ENCODE peak calls at places on chromosome 12, in four cellular contexts. M is A549, N is RWPE1, D is T-helper 9 cell. O is an unnamed sample.
A peak's percentile ranks its signal among the peaks of the same experiment; 100 is the strongest.

GRCh38 chr12:2212971-2213869 is 160.4 kb downstream of the CACNA1C start:
- DNase-seq in M (no peak), N (no peak), D (no peak), O (no peak)

GRCh38 chr12:88575361-88575959 is 4.8 kb downstream of the KITLG start:
- DNase-seq in M (no peak), N (no peak), D (no peak), O (no peak)

GRCh38 chr12:25590021-25590721 is 37.1 kb upstream of the LMNTD1 start:
- DNase-seq in M (no peak), N (no peak), D (no peak), O (no peak)

GRCh38 chr12:111584959-111585358 is 14.2 kb downstream of the ATXN2 start:
- DNase-seq in M (peak; percentile 18), N (peak; percentile 72), D (no peak), O (no peak)

GRCh38 chr12:12939888-12940287 is 12.1 kb downstream of the GPRC5D start:
- DNase-seq in M (no peak), N (no peak), D (no peak), O (no peak)

GRCh38 chr12:14994610-14995009 is 21.8 kb downstream of the PDE6H start:
- DNase-seq in M (no peak), N (no peak), D (no peak), O (no peak)

GRCh38 chr12:96454396-96454795 is 35.0 kb upstream of the CFAP54 start:
- DNase-seq in M (no peak), N (no peak), D (no peak), O (no peak)

GRCh38 chr12:102869571-102869970 is 47.5 kb downstream of the PAH start:
- DNase-seq in M (no peak), N (no peak), D (no peak), O (no peak)

GRCh38 chr12:27293463-27293862 is 39.2 kb upstream of the BMAL2 start:
- DNase-seq in M (no peak), N (no peak), D (no peak), O (no peak)

GRCh38 chr12:132160016-132160415 is 15.8 kb downstream of the NOC4L start:
- DNase-seq in M (no peak), N (no peak), D (no peak), O (no peak)

GRCh38 chr12:95473440-95473946 is 459 bp upstream of the METAP2 start:
- DNase-seq in M (peak; percentile 43), N (peak; percentile 40), D (no peak), O (no peak)